ENCODE peak calls at places on chromosomes 1 and 21, in five cellular contexts. E is HEK293T, X is H1, R is GM12878, D is HepG2. N is an unnamed sample.

GRCh38 chr1:113391643-113392271 is 1.4 kb downstream of the MAGI3 start:
- DNase-seq in E (no peak), X (no peak), R (no peak), D (peak; percentile 31), N (no peak)

GRCh38 chr1:116498789-116499628 is 71.8 kb downstream of the CD58 start:
- DNase-seq in D (peak; percentile 68), X (peak; percentile 34), R (no peak), E (peak; percentile 89), N (peak; percentile 83)

GRCh38 chr1:93672069-93672468 is 9.6 kb downstream of the BCAR3 start:
- DNase-seq in D (no peak), R (no peak), E (no peak), X (no peak), N (no peak)

GRCh38 chr1:230572121-230573083 is 69.9 kb upstream of the COG2 start:
- DNase-seq in D (peak; percentile 39), R (no peak), E (no peak), X (no peak), N (no peak)

GRCh38 chr1:167057297-167057688 is 32.9 kb downstream of the GPA33 start:
- DNase-seq in E (peak; percentile 62), D (peak; percentile 39), R (no peak), X (peak; percentile 33), N (peak; percentile 69)

GRCh38 chr1:114002492-114003290 is 23.4 kb downstream of the OLFML3 start:
- DNase-seq in E (no peak), D (peak; percentile 4), X (no peak), R (no peak), N (no peak)

GRCh38 chr1:54325705-54326461 is 80.3 kb downstream of the SSBP3 start:
- DNase-seq in X (no peak), D (no peak), R (no peak), E (peak; percentile 57), N (no peak)

GRCh38 chr1:243725075-243725474 is 125.0 kb downstream of the AKT3 start:
- DNase-seq in E (no peak), R (no peak), D (no peak), X (no peak), N (no peak)

GRCh38 chr1:30283199-30283962 is 440.0 kb downstream of the MATN1 start:
- DNase-seq in R (no peak), E (no peak), D (no peak), X (no peak), N (no peak)

GRCh38 chr1:214259353-214259982 is 21.5 kb upstream of the SMYD2 start:
- DNase-seq in X (no peak), D (no peak), E (no peak), R (no peak), N (no peak)

GRCh38 chr1:214440219-214440965 is 111.0 kb downstream of the PTPN14 start:
- DNase-seq in E (no peak), R (no peak), X (no peak), D (no peak), N (no peak)

GRCh38 chr1:243646841-243647240 is 203.2 kb downstream of the AKT3 start:
- DNase-seq in E (no peak), R (no peak), X (no peak), D (no peak), N (no peak)

GRCh38 chr1:9816199-9816598 is 7.6 kb downstream of the CLSTN1 start:
- DNase-seq in R (no peak), E (no peak), X (no peak), D (no peak), N (no peak)

GRCh38 chr1:41851589-41851988 is 67.1 kb downstream of the HIVEP3 start:
- DNase-seq in X (no peak), R (no peak), E (no peak), D (no peak), N (no peak)

GRCh38 chr1:75727571-75727970 is 3.1 kb downstream of the ACADM start:
- DNase-seq in R (no peak), X (no peak), D (no peak), E (no peak), N (no peak)

GRCh38 chr1:119882172-119883029 is 13.9 kb downstream of the ADAM30 start:
- DNase-seq in X (no peak), E (no peak), R (no peak), D (no peak), N (no peak)

GRCh38 chr1:119986007-119986497 is 83.4 kb downstream of the NOTCH2 start:
- DNase-seq in D (no peak), R (no peak), E (no peak), X (no peak), N (no peak)

GRCh38 chr1:239218296-239218695 is 168.1 kb upstream of the CHRM3 start:
- DNase-seq in X (no peak), E (no peak), R (no peak), D (no peak), N (no peak)

GRCh38 chr1:37338658-37339057 is 135.7 kb upstream of the ZC3H12A start:
- DNase-seq in D (no peak), R (no peak), X (no peak), E (no peak), N (no peak)

GRCh38 chr1:183918589-183918988 is 113.7 kb downstream of the RGL1 start:
- DNase-seq in D (no peak), X (no peak), E (no peak), R (no peak), N (no peak)

GRCh38 chr1:18146886-18147285 is 39.3 kb downstream of the IGSF21 start:
- DNase-seq in X (no peak), R (no peak), E (no peak), D (no peak), N (no peak)

GRCh38 chr1:205522692-205523091 is 18.2 kb downstream of the CDK18 start:
- DNase-seq in R (no peak), X (no peak), D (no peak), E (no peak), N (no peak)
- TF ChIP-seq SUZ12 in R (no peak), X (no peak), D (no peak), E (no peak), N (no peak)

DNA sequence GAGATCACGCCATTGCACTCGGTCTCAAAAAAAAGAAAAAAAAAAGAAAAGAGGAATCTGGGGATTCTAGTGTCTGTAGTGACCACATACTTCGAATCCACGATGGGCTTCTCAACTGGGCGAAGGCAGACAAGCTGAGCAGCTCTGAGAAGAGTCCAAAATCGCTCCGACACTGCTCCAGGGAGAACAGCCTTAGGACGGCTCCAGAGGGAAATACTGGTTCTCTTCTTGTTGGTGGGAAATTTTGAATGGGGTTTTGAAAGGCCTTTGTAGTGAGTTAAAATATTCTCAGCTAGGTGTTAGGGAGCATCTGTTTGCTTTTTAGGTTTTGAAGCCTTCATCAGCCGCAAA is 18.3 kb upstream of the HJV start:
- DNase-seq in D (no peak), R (no peak), E (no peak), X (no peak), N (no peak)
- TF ChIP-seq SUZ12 in D (no peak), R (no peak), E (no peak), X (no peak), N (no peak)

GRCh38 chr1:1777950-1778826 is at the start of gene NADK:
- DNase-seq in E (peak; percentile 93), R (no peak), D (no peak), X (no peak), N (no peak)
- TF ChIP-seq SUZ12 in E (no peak), R (no peak), D (no peak), X (no peak), N (no peak)

DNA sequence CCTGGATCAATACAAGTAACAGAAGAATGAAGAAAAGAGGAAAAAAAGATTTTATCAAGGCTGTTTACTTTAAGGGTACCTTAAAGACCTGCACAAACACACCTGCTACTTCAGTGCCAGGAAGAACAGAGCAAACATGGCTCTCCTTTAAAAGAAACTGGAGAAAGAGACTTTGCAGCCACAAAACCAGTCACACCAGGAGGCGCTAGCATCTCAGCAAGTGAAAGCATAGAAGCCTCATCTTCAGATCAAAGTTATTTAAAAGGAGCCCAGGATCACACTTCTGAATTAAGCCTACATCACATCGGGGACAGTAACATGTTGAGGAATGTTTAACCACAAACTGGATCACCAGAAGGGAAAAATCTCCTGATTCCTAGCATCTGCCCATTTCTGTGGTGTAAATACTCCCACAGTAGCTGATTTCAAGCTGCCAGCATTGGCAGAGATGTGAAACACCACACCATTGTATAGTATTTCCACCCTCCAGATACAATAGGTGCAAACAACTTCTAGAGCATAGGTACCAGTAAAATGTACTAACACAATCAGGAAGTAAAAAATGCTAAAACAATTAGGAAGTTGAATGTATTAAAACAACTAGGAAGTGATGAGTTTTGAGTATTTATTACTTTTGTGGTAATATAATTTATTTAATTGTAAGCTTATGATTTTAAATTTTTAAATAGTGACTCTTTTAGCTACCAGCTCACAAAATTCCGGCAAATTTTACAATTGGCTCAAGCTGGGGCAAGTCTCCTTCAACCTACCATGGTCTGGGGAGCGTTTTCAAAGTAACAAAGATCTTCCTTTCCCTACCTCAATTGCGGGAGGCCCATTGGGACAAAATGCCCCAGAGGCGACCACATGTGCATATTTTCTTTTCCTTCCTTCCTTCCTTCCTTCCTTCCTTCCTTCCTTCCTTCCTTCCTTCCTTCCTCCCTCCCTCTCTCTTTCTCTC is 105.3 kb upstream of the CLDN14 start:
- DNase-seq in E (no peak), R (no peak), D (no peak), X (no peak), N (no peak)
- TF ChIP-seq SUZ12 in E (no peak), R (no peak), D (no peak), X (no peak), N (no peak)

DNA sequence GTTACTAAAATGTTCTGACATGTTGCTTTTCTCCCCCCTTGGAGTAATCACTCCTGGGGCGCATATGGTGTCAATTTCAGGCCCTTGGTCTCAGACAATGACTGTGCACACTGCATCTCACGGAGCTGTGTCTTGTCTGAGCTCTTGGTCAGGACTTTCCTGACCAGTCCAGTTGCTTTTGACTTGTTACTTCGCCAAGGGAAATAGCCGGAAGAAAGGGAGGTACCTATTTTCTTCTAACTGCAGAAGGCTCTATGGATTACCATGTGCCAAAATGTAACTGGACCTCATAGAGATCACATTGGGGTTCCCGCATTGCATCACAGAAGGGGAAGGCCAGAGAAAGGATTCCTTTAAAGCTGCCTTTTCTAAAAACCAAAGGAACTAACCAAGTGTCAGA is 68.6 kb downstream of the SPAG17 start:
- DNase-seq in R (no peak), D (no peak), E (no peak), X (no peak), N (no peak)
- TF ChIP-seq SUZ12 in R (no peak), D (no peak), E (no peak), X (no peak), N (no peak)

GRCh38 chr1:112308716-112309115 is 87.3 kb upstream of the CTTNBP2NL start:
- DNase-seq in X (no peak), D (no peak), E (no peak), R (no peak), N (no peak)
- TF ChIP-seq SUZ12 in X (no peak), D (no peak), E (no peak), R (no peak), N (no peak)

GRCh38 chr1:224492015-224492414 is 57.4 kb upstream of the WDR26 start:
- DNase-seq in E (no peak), D (no peak), R (no peak), X (no peak), N (no peak)
- TF ChIP-seq SUZ12 in E (no peak), D (no peak), R (no peak), X (no peak), N (no peak)

GRCh38 chr21:42474043-42474831 is 21.8 kb downstream of the RSPH1 start:
- DNase-seq in R (no peak), E (no peak), X (no peak), D (peak; percentile 41), N (no peak)
- TF ChIP-seq SUZ12 in R (no peak), E (no peak), X (no peak), D (no peak), N (no peak)

N was measured in NT2/D1.